ENCODE peak calls at places on chromosome 3, in ten cellular contexts. U is GM13976; A is heart right ventricle; T is PC-3; L is stomach; X is CD8-positive, alpha-beta T cell; G is SK-N-SH; M is astrocyte; I is fibroblast of lung; K is tibial artery. N is an unnamed sample.

GRCh38 chr3:80230954-80231353 is 463.2 kb upstream of the ROBO1 start:
- DNase-seq in U (no peak), A (no peak), T (no peak), L (no peak), X (no peak), G (no peak), M (no peak), I (no peak), K (no peak), N (no peak)

GRCh38 chr3:111609700-111610099 is 14.6 kb upstream of the ZBED2 start:
- DNase-seq in U (no peak), A (no peak), T (no peak), L (no peak), X (no peak), G (no peak), M (no peak), I (no peak), K (no peak), N (no peak)

GRCh38 chr3:122786067-122786466 is 7.6 kb downstream of the HSPBAP1 start:
- DNase-seq in U (no peak), A (no peak), T (peak), L (no peak), X (no peak), G (no peak), M (peak), I (peak), K (no peak), N (no peak)

GRCh38 chr3:25817107-25817506 is 27.2 kb downstream of the OXSM start:
- DNase-seq in U (peak), A (no peak), T (no peak), L (no peak), X (no peak), G (no peak), M (no peak), I (no peak), K (no peak), N (no peak)

GRCh38 chr3:73552700-73553099 is 72.0 kb downstream of the PDZRN3 start:
- DNase-seq in U (no peak), A (no peak), T (no peak), L (no peak), X (no peak), G (no peak), M (peak), I (peak), K (no peak), N (no peak)

GRCh38 chr3:21752749-21753347 is 1.8 kb upstream of the ZNF385D start:
- DNase-seq in U (peak), A (no peak), T (peak), L (no peak), X (no peak), G (peak), M (peak), I (peak), K (peak), N (peak)

GRCh38 chr3:74636981-74637380 is 22.5 kb upstream of the CNTN3 start:
- DNase-seq in U (no peak), A (no peak), T (no peak), L (no peak), X (no peak), G (no peak), M (peak), I (peak), K (no peak), N (no peak)

GRCh38 chr3:138012526-138012925 is 2.6 kb downstream of the CLDN18 start:
- DNase-seq in U (no peak), A (no peak), T (no peak), L (no peak), X (no peak), G (no peak), M (no peak), I (no peak), K (no peak), N (no peak)

GRCh38 chr3:11810276-11810675 is 36.4 kb downstream of the TAMM41 start:
- DNase-seq in U (no peak), A (no peak), T (peak), L (no peak), X (no peak), G (no peak), M (peak), I (peak), K (no peak), N (no peak)

GRCh38 chr3:36124118-36124796 is 256.0 kb upstream of the STAC start:
- DNase-seq in U (no peak), A (no peak), T (peak), L (no peak), X (no peak), G (peak), M (peak), I (peak), K (no peak), N (peak)

GRCh38 chr3:183253364-183253960 is 409 bp downstream of the B3GNT5 start:
- DNase-seq in U (peak), A (peak), T (peak), L (peak), X (no peak), G (peak), M (peak), I (peak), K (peak), N (peak)

GRCh38 chr3:14555835-14556234 is 15.7 kb upstream of the GRIP2 start:
- DNase-seq in U (no peak), A (peak), T (no peak), L (peak), X (no peak), G (no peak), M (no peak), I (no peak), K (no peak), N (no peak)

GRCh38 chr3:23968467-23969184 is 23.5 kb downstream of the NR1D2 start:
- DNase-seq in U (no peak), A (no peak), T (peak), L (no peak), X (no peak), G (no peak), M (no peak), I (peak), K (no peak), N (no peak)

GRCh38 chr3:195810455-195810845 is 1.3 kb downstream of the MUC4 start:
- DNase-seq in U (no peak), A (no peak), T (no peak), L (no peak), X (no peak), G (no peak), M (no peak), I (no peak), K (no peak), N (no peak)

GRCh38 chr3:158368271-158368670 is 202.7 kb upstream of the MLF1 start:
- DNase-seq in U (no peak), A (no peak), T (no peak), L (no peak), X (no peak), G (peak), M (no peak), I (no peak), K (no peak), N (no peak)

GRCh38 chr3:23240386-23240785 is 37.3 kb downstream of the UBE2E2 start:
- DNase-seq in U (no peak), A (no peak), T (no peak), L (no peak), X (no peak), G (no peak), M (no peak), I (no peak), K (no peak), N (no peak)

GRCh38 chr3:169041677-169042171 is 621.8 kb downstream of the MECOM start:
- DNase-seq in U (no peak), A (no peak), T (peak), L (no peak), X (no peak), G (peak), M (peak), I (peak), K (no peak), N (no peak)

GRCh38 chr3:149384911-149385321 is 7.5 kb upstream of the TM4SF1 start:
- DNase-seq in U (no peak), A (no peak), T (peak), L (no peak), X (no peak), G (no peak), M (peak), I (peak), K (no peak), N (no peak)

GRCh38 chr3:157467165-157467564 is 30.5 kb downstream of the PTX3 start:
- DNase-seq in U (no peak), A (no peak), T (peak), L (no peak), X (no peak), G (no peak), M (peak), I (peak), K (no peak), N (no peak)

GRCh38 chr3:173622156-173622555 is 224.6 kb downstream of the NLGN1 start:
- DNase-seq in U (no peak), A (no peak), T (no peak), L (no peak), X (no peak), G (no peak), M (peak), I (peak), K (no peak), N (no peak)
- TF ChIP-seq CTCF in U (no peak), A (no peak), T (no peak), L (no peak), X (no peak), G (no peak), M (no peak), I (no peak), K (no peak), N (no peak)

DNA sequence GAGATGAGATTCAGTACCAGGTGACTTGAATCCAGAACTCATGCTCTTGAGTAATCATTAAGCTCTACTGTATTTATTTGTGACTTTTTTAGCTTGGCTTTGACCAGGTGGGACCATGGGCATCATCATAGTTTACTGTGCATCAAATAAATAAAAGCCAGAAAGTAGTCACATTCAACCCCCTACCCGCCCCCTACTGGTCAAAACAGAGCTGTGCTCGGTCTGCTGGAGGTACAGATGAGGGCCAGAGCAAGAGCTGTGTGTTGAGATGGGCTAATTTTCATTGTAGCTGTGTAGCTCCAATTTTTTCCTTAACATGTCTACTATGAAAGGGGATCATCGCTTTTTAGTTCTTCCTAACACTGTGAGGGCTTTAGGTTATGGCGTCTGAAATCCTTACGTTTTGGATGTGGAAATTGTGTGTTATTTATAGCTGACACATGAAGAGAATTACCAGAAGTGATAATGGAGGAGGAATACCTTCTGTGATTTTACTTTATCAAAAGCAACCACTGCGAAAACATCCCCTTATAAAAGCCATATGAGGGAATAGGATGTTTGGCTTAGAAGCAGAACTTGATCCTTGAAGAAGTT is 375.1 kb downstream of the PTPRG start:
- DNase-seq in U (peak), A (no peak), T (no peak), L (no peak), X (no peak), G (peak), M (no peak), I (no peak), K (no peak), N (peak)
- TF ChIP-seq CTCF in U (peak), A (peak), T (peak), L (no peak), X (no peak), G (peak), M (peak), I (peak), K (peak), N (peak)

GRCh38 chr3:109073116-109073515 is 44.8 kb downstream of the MORC1 start:
- DNase-seq in U (no peak), A (no peak), T (no peak), L (no peak), X (no peak), G (no peak), M (no peak), I (no peak), K (no peak), N (no peak)

GRCh38 chr3:109072208-109072607 is 45.7 kb downstream of the MORC1 start:
- DNase-seq in U (no peak), A (no peak), T (no peak), L (no peak), X (no peak), G (no peak), M (no peak), I (no peak), K (no peak), N (no peak)

GRCh38 chr3:109070232-109070631 is 47.7 kb downstream of the MORC1 start:
- DNase-seq in U (no peak), A (no peak), T (no peak), L (no peak), X (no peak), G (no peak), M (no peak), I (no peak), K (no peak), N (no peak)

DNA sequence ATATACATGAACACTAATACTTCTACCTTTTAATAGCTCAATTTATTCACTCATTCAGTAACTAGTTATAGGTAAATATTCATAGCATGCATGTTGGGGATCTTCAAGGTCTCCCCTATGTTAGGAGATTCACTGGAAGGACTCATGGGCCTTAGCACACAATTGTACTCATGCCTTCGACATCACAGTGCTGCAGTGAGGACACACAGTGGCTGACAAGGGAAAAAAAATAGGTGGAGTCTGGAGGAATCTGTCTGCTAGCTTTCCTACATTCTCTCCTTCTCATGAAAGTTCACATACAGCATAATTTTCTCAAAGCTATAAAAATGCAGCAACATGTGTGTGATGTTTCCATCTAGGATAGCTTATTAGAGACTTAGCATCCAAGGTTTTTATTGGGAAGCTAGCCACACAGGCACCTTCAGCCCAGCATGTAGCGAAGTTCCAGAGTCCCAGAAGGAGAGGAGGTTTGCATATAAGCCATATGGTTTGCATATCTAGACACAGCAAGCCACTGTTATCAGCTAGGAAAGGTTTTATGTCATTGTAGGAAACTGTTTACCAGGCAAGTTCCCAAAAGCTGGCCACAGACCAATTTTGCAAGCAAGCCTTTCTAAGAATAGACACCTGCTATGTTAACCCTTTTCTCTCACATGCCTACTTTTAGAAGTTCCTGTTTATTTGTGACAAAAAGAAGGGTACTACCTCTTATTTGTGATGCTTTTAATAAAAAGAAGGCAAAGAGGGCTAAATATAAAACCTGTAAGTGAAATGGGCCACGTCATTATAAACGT is 46.4 kb downstream of the MORC1 start:
- DNase-seq in U (no peak), A (no peak), T (peak), L (peak), X (no peak), G (no peak), M (no peak), I (no peak), K (no peak), N (no peak)
- TF ChIP-seq CTCF in U (no peak), A (no peak), T (peak), L (no peak), X (no peak), G (no peak), M (no peak), I (no peak), K (no peak), N (no peak)

DNA sequence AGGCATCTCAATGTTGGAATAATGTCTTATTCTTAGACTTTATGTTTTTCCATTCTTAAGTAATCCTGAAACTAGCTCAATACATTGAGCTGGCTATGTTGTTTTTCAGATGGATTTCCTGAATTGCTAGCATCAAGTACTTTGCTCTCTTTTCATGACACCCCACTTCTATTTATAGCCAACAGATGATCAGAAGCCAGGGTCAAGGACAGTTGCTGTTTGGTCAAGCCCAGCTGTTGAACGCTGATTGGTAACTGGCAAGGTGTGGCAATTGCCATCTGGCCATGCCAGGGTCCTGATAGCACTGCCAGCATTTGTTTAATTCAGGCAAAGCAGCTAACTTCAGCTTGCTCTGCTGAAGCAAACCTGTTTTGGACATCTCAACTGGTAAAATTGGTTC is 46.2 kb upstream of the PLCL2 start:
- DNase-seq in U (no peak), A (peak), T (no peak), L (no peak), X (no peak), G (no peak), M (no peak), I (no peak), K (no peak), N (no peak)
- TF ChIP-seq CTCF in U (no peak), A (no peak), T (no peak), L (no peak), X (no peak), G (no peak), M (no peak), I (no peak), K (no peak), N (no peak)

GRCh38 chr3:107884028-107884427 is 206.8 kb downstream of the CD47 start:
- DNase-seq in U (no peak), A (no peak), T (no peak), L (no peak), X (no peak), G (no peak), M (no peak), I (no peak), K (no peak), N (no peak)

GRCh38 chr3:107882261-107882660 is 208.6 kb downstream of the CD47 start:
- DNase-seq in U (no peak), A (no peak), T (no peak), L (no peak), X (no peak), G (no peak), M (no peak), I (no peak), K (no peak), N (no peak)

GRCh38 chr3:107881517-107881916 is 209.3 kb downstream of the CD47 start:
- DNase-seq in U (no peak), A (no peak), T (no peak), L (no peak), X (no peak), G (no peak), M (no peak), I (no peak), K (no peak), N (no peak)

GRCh38 chr3:107882881-107883280 is 207.9 kb downstream of the CD47 start:
- DNase-seq in U (no peak), A (no peak), T (no peak), L (no peak), X (no peak), G (no peak), M (no peak), I (no peak), K (no peak), N (peak)

DNA sequence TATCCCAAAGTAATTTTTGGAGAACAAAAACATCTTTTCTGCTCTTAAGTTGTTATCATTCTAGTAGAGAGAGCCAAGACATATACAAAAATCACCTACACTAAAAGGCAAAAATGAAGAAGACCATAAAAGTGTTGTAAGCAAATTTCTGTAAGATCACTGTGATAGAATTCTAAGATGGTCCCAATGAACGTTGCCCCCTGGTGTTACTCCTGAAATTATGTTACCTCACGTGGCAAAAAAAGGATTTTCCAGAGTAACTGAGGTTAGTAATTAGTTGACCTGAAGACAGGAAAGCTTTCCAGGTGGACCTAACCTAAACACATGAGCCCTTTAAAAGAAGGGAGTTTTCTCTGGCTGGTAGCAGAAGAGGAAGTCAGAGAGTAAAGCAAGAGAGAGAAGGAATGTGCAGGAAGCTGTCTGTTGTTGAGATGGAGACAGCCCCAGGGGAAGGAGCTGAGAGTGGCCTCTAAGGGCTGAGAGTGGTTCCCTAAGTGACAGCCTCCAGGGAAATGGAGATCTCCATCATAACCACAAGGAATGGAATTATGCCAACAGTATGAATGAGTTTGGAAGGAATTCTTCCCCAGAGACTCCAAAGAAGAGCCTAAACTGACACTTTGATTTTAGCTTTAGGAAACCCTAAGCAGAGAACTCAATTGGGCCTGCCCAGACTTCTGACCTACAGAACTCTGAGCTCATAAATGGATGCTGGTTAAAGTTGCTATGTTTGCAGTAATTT is 205.9 kb downstream of the CD47 start:
- DNase-seq in U (no peak), A (no peak), T (peak), L (no peak), X (no peak), G (no peak), M (peak), I (peak), K (no peak), N (no peak)
- TF ChIP-seq CTCF in U (no peak), A (no peak), T (peak), L (no peak), X (no peak), G (peak), M (no peak), I (no peak), K (no peak), N (no peak)

GRCh38 chr3:9032236-9032777 is 69.0 kb upstream of the RAD18 start:
- DNase-seq in U (no peak), A (no peak), T (no peak), L (no peak), X (no peak), G (no peak), M (no peak), I (no peak), K (no peak), N (no peak)

GRCh38 chr3:9035473-9035872 is 72.2 kb upstream of the RAD18 start:
- DNase-seq in U (no peak), A (no peak), T (no peak), L (no peak), X (no peak), G (no peak), M (no peak), I (no peak), K (no peak), N (no peak)

GRCh38 chr3:9037113-9037715 is 73.9 kb upstream of the RAD18 start:
- DNase-seq in U (no peak), A (peak), T (no peak), L (no peak), X (no peak), G (peak), M (no peak), I (no peak), K (peak), N (no peak)

GRCh38 chr3:9036327-9037112 is 73.2 kb upstream of the RAD18 start:
- DNase-seq in U (no peak), A (peak), T (no peak), L (peak), X (no peak), G (peak), M (no peak), I (peak), K (peak), N (no peak)

DNA sequence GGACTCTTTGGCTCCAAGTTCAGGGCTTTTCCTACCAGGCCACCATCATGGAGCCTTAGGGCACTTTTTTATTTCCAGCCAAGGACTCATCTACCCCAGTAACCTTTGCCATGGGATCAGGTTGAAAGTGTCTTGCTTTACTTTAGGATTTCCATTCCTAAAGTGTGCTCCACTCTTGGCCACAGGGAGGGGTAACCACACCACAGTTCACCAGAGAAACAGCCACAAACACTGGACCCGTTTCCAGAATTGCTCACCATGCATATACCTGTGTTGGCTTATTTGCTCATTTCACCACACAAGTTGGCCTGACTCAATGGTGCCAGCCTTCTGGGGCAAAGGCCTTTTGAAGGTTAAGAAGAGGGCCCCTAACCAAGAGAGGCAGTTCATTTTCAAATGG is 70.6 kb upstream of the RAD18 start:
- DNase-seq in U (no peak), A (no peak), T (peak), L (no peak), X (no peak), G (no peak), M (no peak), I (no peak), K (no peak), N (no peak)
- TF ChIP-seq CTCF in U (no peak), A (no peak), T (peak), L (no peak), X (no peak), G (no peak), M (no peak), I (no peak), K (no peak), N (no peak)